ENCODE peak calls at places on chromosome 4, in six cellular contexts. One of them, this sample, is unnamed.

GRCh38 chr4:109721033-109721432 is 8.8 kb downstream of the PLA2G12A start:
- DNase-seq in IMR-90: peak
- DNase-seq in Karpas-422: no peak
- DNase-seq in SJSA1: peak
- DNase-seq in CD4-positive, alpha-beta T cell: no peak
- DNase-seq in SK-N-MC: no peak
- DNase-seq in this sample: no peak

GRCh38 chr4:135718019-135718418 is 1516.4 kb upstream of the PABPC4L start:
- DNase-seq in SJSA1: no peak
- DNase-seq in Karpas-422: no peak
- DNase-seq in SK-N-MC: no peak
- DNase-seq in CD4-positive, alpha-beta T cell: no peak
- DNase-seq in IMR-90: peak
- DNase-seq in this sample: no peak

GRCh38 chr4:81814909-81815539 is 343.3 kb upstream of the RASGEF1B start:
- DNase-seq in SK-N-MC: peak
- DNase-seq in CD4-positive, alpha-beta T cell: no peak
- DNase-seq in SJSA1: no peak
- DNase-seq in IMR-90: no peak
- DNase-seq in Karpas-422: no peak
- DNase-seq in this sample: no peak

GRCh38 chr4:38856046-38856445 is 571 bp downstream of the TLR6 start:
- DNase-seq in CD4-positive, alpha-beta T cell: no peak
- DNase-seq in IMR-90: no peak
- DNase-seq in SJSA1: no peak
- DNase-seq in Karpas-422: peak
- DNase-seq in SK-N-MC: no peak
- DNase-seq in this sample: no peak

GRCh38 chr4:140223056-140223810 is 69.2 kb upstream of the MAML3 start:
- DNase-seq in SK-N-MC: no peak
- DNase-seq in CD4-positive, alpha-beta T cell: no peak
- DNase-seq in IMR-90: peak
- DNase-seq in Karpas-422: no peak
- DNase-seq in SJSA1: no peak
- DNase-seq in this sample: no peak

GRCh38 chr4:110508827-110509446 is 33.0 kb downstream of the ENPEP start:
- DNase-seq in SJSA1: no peak
- DNase-seq in SK-N-MC: no peak
- DNase-seq in Karpas-422: peak
- DNase-seq in CD4-positive, alpha-beta T cell: no peak
- DNase-seq in IMR-90: peak
- DNase-seq in this sample: no peak

GRCh38 chr4:2941138-2942036 is 21.8 kb downstream of the NOP14 start:
- DNase-seq in Karpas-422: no peak
- DNase-seq in SK-N-MC: no peak
- DNase-seq in IMR-90: no peak
- DNase-seq in SJSA1: no peak
- DNase-seq in CD4-positive, alpha-beta T cell: no peak
- DNase-seq in this sample: no peak

GRCh38 chr4:169337510-169337909 is 66.8 kb upstream of the SH3RF1 start:
- DNase-seq in SJSA1: no peak
- DNase-seq in IMR-90: peak
- DNase-seq in Karpas-422: no peak
- DNase-seq in CD4-positive, alpha-beta T cell: no peak
- DNase-seq in SK-N-MC: no peak
- DNase-seq in this sample: no peak

GRCh38 chr4:48877827-48878535 is 28.6 kb downstream of the OCIAD2 start:
- DNase-seq in SK-N-MC: no peak
- DNase-seq in CD4-positive, alpha-beta T cell: no peak
- DNase-seq in IMR-90: no peak
- DNase-seq in SJSA1: no peak
- DNase-seq in Karpas-422: peak
- DNase-seq in this sample: no peak

GRCh38 chr4:107951551-107951950 is 20.2 kb downstream of the CYP2U1 start:
- DNase-seq in IMR-90: peak
- DNase-seq in SJSA1: peak
- DNase-seq in Karpas-422: no peak
- DNase-seq in CD4-positive, alpha-beta T cell: no peak
- DNase-seq in SK-N-MC: no peak
- DNase-seq in this sample: no peak

GRCh38 chr4:64774626-64775025 is 365.4 kb upstream of the TECRL start:
- DNase-seq in SJSA1: no peak
- DNase-seq in CD4-positive, alpha-beta T cell: no peak
- DNase-seq in IMR-90: no peak
- DNase-seq in SK-N-MC: no peak
- DNase-seq in Karpas-422: no peak
- DNase-seq in this sample: no peak

GRCh38 chr4:53100801-53101581 is 238.9 kb downstream of the RASL11B start:
- DNase-seq in IMR-90: peak
- DNase-seq in SK-N-MC: no peak
- DNase-seq in CD4-positive, alpha-beta T cell: no peak
- DNase-seq in SJSA1: peak
- DNase-seq in Karpas-422: no peak
- DNase-seq in this sample: no peak

GRCh38 chr4:33065749-33066148 is 2345.6 kb downstream of the PCDH7 start:
- DNase-seq in Karpas-422: no peak
- DNase-seq in CD4-positive, alpha-beta T cell: no peak
- DNase-seq in SJSA1: no peak
- DNase-seq in IMR-90: no peak
- DNase-seq in SK-N-MC: no peak
- DNase-seq in this sample: no peak
- H3K27ac ChIP-seq in Karpas-422: no peak
- H3K27ac ChIP-seq in CD4-positive, alpha-beta T cell: no peak
- H3K27ac ChIP-seq in SJSA1: no peak
- H3K27ac ChIP-seq in IMR-90: no peak
- H3K27ac ChIP-seq in SK-N-MC: no peak
- H3K27ac ChIP-seq in this sample: no peak

DNA sequence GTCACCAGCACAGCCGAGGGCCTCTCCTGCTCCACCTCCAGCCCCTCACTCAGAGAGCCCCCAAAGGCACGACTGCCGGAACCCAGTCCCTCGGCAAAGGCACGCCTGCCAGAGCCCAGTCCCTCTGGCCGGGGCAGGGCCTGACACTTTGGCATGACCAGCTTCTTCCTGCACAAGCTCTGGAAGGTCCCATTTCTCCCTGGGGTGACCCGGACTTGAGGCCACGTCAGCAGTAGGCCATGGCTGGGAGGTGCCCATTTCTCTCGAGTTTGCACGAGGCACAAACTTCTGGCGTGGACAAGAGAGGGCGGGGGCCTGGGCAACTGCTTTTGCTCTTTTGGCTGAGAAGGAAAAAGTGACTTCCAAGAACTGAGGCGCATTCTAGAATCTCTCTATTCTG is 62.2 kb upstream of the GPR78 start:
- DNase-seq in SJSA1: no peak
- DNase-seq in IMR-90: no peak
- DNase-seq in SK-N-MC: no peak
- DNase-seq in Karpas-422: no peak
- DNase-seq in CD4-positive, alpha-beta T cell: no peak
- DNase-seq in this sample: no peak
- H3K27ac ChIP-seq in SJSA1: no peak
- H3K27ac ChIP-seq in IMR-90: no peak
- H3K27ac ChIP-seq in SK-N-MC: no peak
- H3K27ac ChIP-seq in Karpas-422: no peak
- H3K27ac ChIP-seq in CD4-positive, alpha-beta T cell: no peak
- H3K27ac ChIP-seq in this sample: no peak

GRCh38 chr4:102503301-102503746 is 2.2 kb downstream of the NFKB1 start:
- DNase-seq in SK-N-MC: no peak
- DNase-seq in SJSA1: no peak
- DNase-seq in Karpas-422: no peak
- DNase-seq in CD4-positive, alpha-beta T cell: no peak
- DNase-seq in IMR-90: no peak
- DNase-seq in this sample: no peak

GRCh38 chr4:102504941-102505340 is 3.8 kb downstream of the NFKB1 start:
- DNase-seq in SK-N-MC: no peak
- DNase-seq in Karpas-422: no peak
- DNase-seq in SJSA1: no peak
- DNase-seq in CD4-positive, alpha-beta T cell: no peak
- DNase-seq in IMR-90: no peak
- DNase-seq in this sample: no peak

GRCh38 chr4:102501635-102502382 is 650 bp downstream of the NFKB1 start:
- DNase-seq in CD4-positive, alpha-beta T cell: peak
- DNase-seq in IMR-90: peak
- DNase-seq in SJSA1: peak
- DNase-seq in SK-N-MC: no peak
- DNase-seq in Karpas-422: peak
- DNase-seq in this sample: peak

GRCh38 chr4:102505708-102506107 is 4.5 kb downstream of the NFKB1 start:
- DNase-seq in CD4-positive, alpha-beta T cell: no peak
- DNase-seq in Karpas-422: no peak
- DNase-seq in IMR-90: no peak
- DNase-seq in SK-N-MC: no peak
- DNase-seq in SJSA1: no peak
- DNase-seq in this sample: no peak

DNA sequence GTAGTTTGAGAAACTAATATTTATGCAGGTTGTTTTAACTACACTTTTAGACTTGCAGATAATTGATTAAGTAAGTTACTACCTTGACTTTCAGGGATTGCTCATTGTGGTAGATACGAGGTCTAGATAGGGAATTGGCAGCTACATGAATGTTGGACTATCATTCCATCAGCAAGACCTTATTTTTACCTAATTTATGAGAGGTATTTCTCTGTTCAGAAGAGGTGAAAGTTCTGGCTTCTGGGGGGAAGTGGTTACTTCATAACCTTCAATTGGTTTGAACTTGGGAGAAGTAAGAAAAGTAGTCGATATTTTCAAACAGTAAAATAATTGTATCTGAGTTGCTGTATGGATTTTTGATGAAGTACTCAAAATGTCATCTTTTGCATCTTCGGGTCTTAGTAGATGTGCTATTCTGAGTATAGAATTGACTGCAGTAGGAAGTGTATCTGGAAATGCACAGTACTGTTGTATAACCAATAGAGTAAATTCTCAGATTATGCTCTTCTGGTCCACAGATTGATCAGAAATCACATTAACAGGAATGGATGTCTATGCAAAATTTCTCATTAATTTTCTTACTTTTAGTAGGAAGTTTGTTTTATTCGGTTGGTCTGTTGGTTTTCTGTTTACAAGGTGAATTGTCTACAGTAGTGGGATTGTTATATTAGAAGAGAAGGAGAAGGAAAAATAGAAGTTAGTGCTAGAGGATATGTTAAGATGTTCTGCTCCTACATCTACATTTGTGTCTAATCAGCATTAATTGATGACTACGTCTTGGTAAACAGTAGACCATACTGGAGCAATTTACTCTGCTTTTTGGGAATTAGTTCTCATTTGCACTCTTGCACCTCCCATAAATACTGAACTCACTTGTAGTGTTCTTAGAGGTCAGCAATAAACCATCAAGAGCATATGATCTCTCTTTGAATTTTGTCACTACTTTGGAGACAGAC is 3.0 kb downstream of the NFKB1 start:
- DNase-seq in SJSA1: no peak
- DNase-seq in IMR-90: no peak
- DNase-seq in Karpas-422: no peak
- DNase-seq in CD4-positive, alpha-beta T cell: no peak
- DNase-seq in SK-N-MC: no peak
- DNase-seq in this sample: no peak
- H3K27ac ChIP-seq in SJSA1: no peak
- H3K27ac ChIP-seq in IMR-90: no peak
- H3K27ac ChIP-seq in Karpas-422: no peak
- H3K27ac ChIP-seq in CD4-positive, alpha-beta T cell: no peak
- H3K27ac ChIP-seq in SK-N-MC: no peak
- H3K27ac ChIP-seq in this sample: peak

GRCh38 chr4:76434901-76435688 is at the start of gene SHROOM3:
- DNase-seq in IMR-90: no peak
- DNase-seq in SK-N-MC: peak
- DNase-seq in CD4-positive, alpha-beta T cell: no peak
- DNase-seq in Karpas-422: no peak
- DNase-seq in SJSA1: no peak
- DNase-seq in this sample: no peak
- H3K27ac ChIP-seq in IMR-90: no peak
- H3K27ac ChIP-seq in SK-N-MC: peak
- H3K27ac ChIP-seq in CD4-positive, alpha-beta T cell: no peak
- H3K27ac ChIP-seq in Karpas-422: no peak
- H3K27ac ChIP-seq in SJSA1: no peak
- H3K27ac ChIP-seq in this sample: peak

DNA sequence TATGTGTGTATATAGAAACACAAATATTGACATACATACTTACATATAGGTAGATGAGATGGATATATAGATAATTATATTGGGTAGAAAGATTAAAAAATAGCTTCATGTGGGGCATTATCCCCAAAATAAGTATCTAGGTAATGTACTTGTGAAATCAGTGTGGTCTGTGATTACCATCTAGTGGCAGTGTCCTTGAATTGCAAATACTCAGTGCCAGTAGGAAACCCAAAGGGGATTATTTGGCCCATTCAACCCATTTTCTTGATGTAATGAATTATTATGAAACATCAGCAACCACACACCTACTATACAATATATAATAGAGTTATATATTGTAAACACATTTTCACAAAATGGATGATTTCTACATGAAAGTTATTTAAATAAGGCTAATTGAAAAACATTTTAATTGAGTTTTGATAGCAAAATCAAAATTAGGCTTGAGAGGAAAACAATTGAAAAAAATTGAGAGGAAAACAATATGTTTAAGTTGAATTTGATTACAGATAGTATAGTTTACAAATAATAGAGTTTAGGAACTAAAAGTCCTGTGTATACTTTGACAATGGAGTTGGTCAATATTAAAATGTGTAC is 389.4 kb downstream of the GALNTL6 start:
- DNase-seq in SJSA1: no peak
- DNase-seq in SK-N-MC: peak
- DNase-seq in CD4-positive, alpha-beta T cell: no peak
- DNase-seq in Karpas-422: peak
- DNase-seq in IMR-90: peak
- DNase-seq in this sample: no peak
- H3K27ac ChIP-seq in SJSA1: no peak
- H3K27ac ChIP-seq in SK-N-MC: no peak
- H3K27ac ChIP-seq in CD4-positive, alpha-beta T cell: no peak
- H3K27ac ChIP-seq in Karpas-422: no peak
- H3K27ac ChIP-seq in IMR-90: no peak
- H3K27ac ChIP-seq in this sample: no peak

DNA sequence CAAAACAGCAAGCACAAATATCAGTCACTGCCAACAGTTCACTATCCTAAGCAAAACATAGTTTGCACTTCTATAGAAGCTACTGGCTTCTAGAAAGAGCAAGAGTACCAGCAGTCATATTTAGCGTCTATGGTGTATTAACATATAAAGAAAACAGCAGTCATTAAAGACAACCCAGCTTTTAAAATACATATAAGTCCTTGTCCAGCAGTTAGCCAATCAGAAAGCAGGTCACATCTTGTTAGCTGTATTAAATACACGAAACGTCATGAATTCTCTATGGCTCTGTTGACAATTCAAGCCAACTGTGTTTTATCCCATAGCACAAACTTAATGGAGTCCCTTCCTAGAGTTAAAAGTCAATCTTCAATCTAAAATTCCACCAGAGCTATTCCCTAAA is 1.6 kb downstream of the LDB2 start:
- DNase-seq in Karpas-422: no peak
- DNase-seq in SK-N-MC: no peak
- DNase-seq in SJSA1: peak
- DNase-seq in CD4-positive, alpha-beta T cell: no peak
- DNase-seq in IMR-90: peak
- DNase-seq in this sample: no peak
- H3K27ac ChIP-seq in Karpas-422: no peak
- H3K27ac ChIP-seq in SK-N-MC: peak
- H3K27ac ChIP-seq in SJSA1: peak
- H3K27ac ChIP-seq in CD4-positive, alpha-beta T cell: no peak
- H3K27ac ChIP-seq in IMR-90: peak
- H3K27ac ChIP-seq in this sample: no peak